ENCODE peak calls at places on chromosomes 11 and 22, in seven cellular contexts. O, A, Q, W, P, G and J are unnamed samples.

GRCh38 chr11:119478711-119479285 is 55.8 kb upstream of the THY1 start:
- DNase-seq in O (no peak), W (no peak), Q (peak), A (no peak), G (no peak), P (no peak), J (peak)

GRCh38 chr11:5362017-5362625 is 10.8 kb downstream of the OR51B6 start:
- DNase-seq in G (no peak), W (peak), Q (no peak), P (no peak), A (no peak), O (no peak), J (no peak)

GRCh38 chr22:49547751-49548239 is 279.9 kb downstream of the BRD1 start:
- DNase-seq in O (no peak), A (no peak), G (no peak), W (no peak), P (no peak), Q (peak), J (no peak)

GRCh38 chr11:125968363-125968762 is 22.5 kb downstream of the VSIG10L2 start:
- DNase-seq in P (no peak), G (no peak), A (no peak), W (no peak), O (no peak), Q (no peak), J (no peak)

GRCh38 chr11:2140411-2141400 is 1.5 kb upstream of the IGF2 start:
- DNase-seq in O (no peak), A (no peak), G (no peak), P (no peak), W (no peak), Q (no peak), J (no peak)

GRCh38 chr11:73265278-73265810 is 6.8 kb upstream of the P2RY6 start:
- DNase-seq in W (peak), G (no peak), O (no peak), P (no peak), A (no peak), Q (no peak), J (peak)

GRCh38 chr11:17392872-17393271 is 4.4 kb upstream of the KCNJ11 start:
- DNase-seq in W (no peak), O (no peak), G (no peak), Q (no peak), A (peak), P (no peak), J (no peak)

GRCh38 chr11:80173487-80174136 is 732.8 kb upstream of the TENM4 start:
- DNase-seq in Q (no peak), G (no peak), W (no peak), P (no peak), O (peak), A (no peak), J (no peak)

GRCh38 chr11:88174627-88175003 is 628 bp downstream of the RAB38 start:
- DNase-seq in Q (peak), A (no peak), O (peak), W (peak), P (peak), G (peak), J (peak)

GRCh38 chr11:37505406-37505805 is 907.4 kb upstream of the RAG2 start:
- DNase-seq in Q (no peak), G (no peak), A (no peak), W (peak), O (no peak), P (no peak), J (no peak)

GRCh38 chr22:49592780-49593501 is 234.7 kb downstream of the BRD1 start:
- DNase-seq in Q (peak), G (no peak), A (no peak), P (no peak), W (no peak), O (no peak), J (no peak)

GRCh38 chr22:22691055-22691454 is 46.6 kb downstream of the GGTLC2 start:
- DNase-seq in P (no peak), W (no peak), A (no peak), G (no peak), O (no peak), Q (no peak), J (no peak)

GRCh38 chr11:134586726-134587125 is 174.7 kb upstream of the B3GAT1 start:
- DNase-seq in O (no peak), W (no peak), Q (no peak), A (no peak), G (no peak), P (no peak), J (no peak)

GRCh38 chr22:41408665-41409064 is 26.9 kb downstream of the TEF start:
- DNase-seq in A (no peak), P (no peak), G (no peak), Q (no peak), O (peak), W (no peak), J (peak)

GRCh38 chr11:125173027-125173426 is 8.5 kb downstream of the PKNOX2 start:
- DNase-seq in Q (no peak), G (no peak), W (no peak), O (no peak), P (no peak), A (no peak), J (no peak)

GRCh38 chr11:111550258-111550657 is 9.7 kb downstream of the LAYN start:
- DNase-seq in P (no peak), A (no peak), G (no peak), Q (no peak), O (no peak), W (no peak), J (no peak)

GRCh38 chr11:47004595-47005033 is 68.1 kb downstream of the CSTPP1 start:
- DNase-seq in P (peak), W (peak), O (peak), A (peak), Q (peak), G (peak), J (peak)

GRCh38 chr11:13046626-13047570 is 37.8 kb downstream of the RASSF10 start:
- DNase-seq in W (no peak), A (no peak), O (no peak), Q (no peak), G (no peak), P (no peak), J (no peak)

GRCh38 chr11:66113132-66113856 is 43.2 kb downstream of the PACS1 start:
- DNase-seq in W (peak), Q (no peak), A (no peak), G (no peak), O (no peak), P (no peak), J (no peak)

GRCh38 chr22:27331526-27332281 is 469.9 kb downstream of the MN1 start:
- DNase-seq in O (peak), A (peak), Q (peak), W (no peak), G (no peak), P (peak), J (peak)

GRCh38 chr11:64186205-64187165 is 514 bp downstream of the STIP1 start:
- DNase-seq in P (no peak), A (no peak), G (no peak), O (no peak), Q (no peak), W (peak), J (no peak)

GRCh38 chr11:78158987-78159662 is 19.7 kb upstream of the ALG8 start:
- DNase-seq in G (no peak), Q (no peak), W (no peak), A (no peak), O (peak), P (no peak), J (no peak)

GRCh38 chr11:1127664-1128162 is 30.0 kb upstream of the MUC5AC start:
- DNase-seq in Q (peak), G (no peak), A (peak), O (no peak), P (no peak), W (no peak), J (no peak)

GRCh38 chr22:20130739-20131592 is 638 bp upstream of the ZDHHC8 start:
- DNase-seq in W (peak), G (peak), Q (peak), P (peak), A (peak), O (peak), J (peak)

GRCh38 chr11:67373916-67374570 is 645 bp upstream of the CLCF1 start:
- DNase-seq in Q (peak), O (peak), A (peak), W (peak), P (peak), G (peak), J (peak)

GRCh38 chr11:45817191-45817590 is 12.2 kb downstream of the SLC35C1 start:
- DNase-seq in Q (no peak), O (no peak), W (no peak), P (no peak), G (no peak), A (no peak), J (no peak)

GRCh38 chr11:26976389-26976788 is 17.5 kb upstream of the FIBIN start:
- DNase-seq in W (peak), O (no peak), P (no peak), Q (no peak), G (no peak), A (no peak), J (no peak)

GRCh38 chr11:77345621-77346020 is 44.1 kb upstream of the GDPD4 start:
- DNase-seq in O (no peak), Q (no peak), W (peak), G (no peak), A (no peak), P (no peak), J (no peak)

GRCh38 chr11:17777086-17777725 is 42.6 kb downstream of the KCNC1 start:
- DNase-seq in Q (peak), G (no peak), O (no peak), P (no peak), W (no peak), A (no peak), J (no peak)

GRCh38 chr11:122344281-122344680 is 228.3 kb upstream of the BLID start:
- DNase-seq in O (no peak), G (no peak), P (no peak), W (peak), A (peak), Q (no peak), J (no peak)

GRCh38 chr22:43053176-43053575 is 36.0 kb downstream of the TTLL1 start:
- DNase-seq in W (no peak), G (no peak), O (no peak), P (no peak), Q (no peak), A (peak), J (no peak)

GRCh38 chr22:22001664-22002525 is 19.3 kb upstream of the TOP3B start:
- DNase-seq in G (no peak), P (no peak), W (no peak), O (no peak), A (no peak), Q (no peak), J (no peak)

GRCh38 chr22:21043856-21044535 is 1.8 kb upstream of the LRRC74B start:
- DNase-seq in G (no peak), W (no peak), O (no peak), P (no peak), A (no peak), Q (no peak), J (no peak)

GRCh38 chr22:45859231-45860161 is 117.5 kb downstream of the WNT7B start:
- DNase-seq in G (no peak), A (no peak), P (no peak), W (peak), O (no peak), Q (peak), J (peak)

GRCh38 chr11:6925636-6926207 is 504 bp upstream of the ZNF215 start:
- DNase-seq in W (peak), G (no peak), A (no peak), O (no peak), P (no peak), Q (no peak), J (no peak)

GRCh38 chr22:48096846-48097665 is 1334.6 kb downstream of the TBC1D22A start:
- DNase-seq in O (no peak), P (no peak), A (no peak), W (no peak), Q (peak), G (peak), J (no peak)

GRCh38 chr11:12653729-12654128 is 20.5 kb upstream of the TEAD1 start:
- DNase-seq in W (no peak), A (no peak), P (no peak), G (no peak), Q (no peak), O (no peak), J (no peak)

GRCh38 chr11:84097186-84097585 is 811.0 kb upstream of the CCDC90B start:
- DNase-seq in W (peak), P (no peak), A (no peak), O (no peak), Q (no peak), G (no peak), J (no peak)

GRCh38 chr22:33919591-33920501 is at the start of gene LARGE1:
- DNase-seq in G (peak), W (peak), Q (peak), A (peak), O (peak), P (peak), J (peak)

GRCh38 chr22:37225481-37225880 is 13.2 kb upstream of the SSTR3 start:
- DNase-seq in O (no peak), Q (no peak), P (no peak), A (no peak), W (peak), G (no peak), J (no peak)
- TF ChIP-seq CTCF in O (no peak), Q (no peak), P (no peak), A (peak), W (no peak), G (no peak), J (no peak)

GRCh38 chr11:129814244-129814992 is 1.2 kb upstream of the TMEM45B start:
- DNase-seq in A (peak), O (no peak), G (no peak), W (no peak), Q (no peak), P (no peak), J (no peak)
- H3K4me3 ChIP-seq in A (no peak), O (no peak), G (no peak), W (no peak), Q (no peak), P (no peak), J (no peak)

GRCh38 chr22:44384981-44385610 is 72.3 kb upstream of the SHISAL1 start:
- DNase-seq in Q (no peak), A (no peak), G (no peak), P (no peak), W (no peak), O (no peak), J (no peak)
- H3K27ac ChIP-seq in Q (no peak), A (no peak), G (no peak), P (no peak), W (no peak), O (no peak), J (no peak)

GRCh38 chr11:82869657-82870056 is 30.6 kb downstream of the PRCP start:
- DNase-seq in W (no peak), A (no peak), P (no peak), Q (no peak), O (no peak), G (no peak), J (no peak)

GRCh38 chr11:82873919-82874333 is 26.3 kb downstream of the PRCP start:
- DNase-seq in W (no peak), O (no peak), Q (no peak), A (no peak), P (no peak), G (no peak), J (no peak)

GRCh38 chr11:82871646-82872045 is 28.6 kb downstream of the PRCP start:
- DNase-seq in P (no peak), O (no peak), G (no peak), W (no peak), Q (no peak), A (no peak), J (no peak)

GRCh38 chr11:82872377-82873150 is 27.7 kb downstream of the PRCP start:
- DNase-seq in A (no peak), W (no peak), P (no peak), O (no peak), Q (no peak), G (no peak), J (no peak)

DNA sequence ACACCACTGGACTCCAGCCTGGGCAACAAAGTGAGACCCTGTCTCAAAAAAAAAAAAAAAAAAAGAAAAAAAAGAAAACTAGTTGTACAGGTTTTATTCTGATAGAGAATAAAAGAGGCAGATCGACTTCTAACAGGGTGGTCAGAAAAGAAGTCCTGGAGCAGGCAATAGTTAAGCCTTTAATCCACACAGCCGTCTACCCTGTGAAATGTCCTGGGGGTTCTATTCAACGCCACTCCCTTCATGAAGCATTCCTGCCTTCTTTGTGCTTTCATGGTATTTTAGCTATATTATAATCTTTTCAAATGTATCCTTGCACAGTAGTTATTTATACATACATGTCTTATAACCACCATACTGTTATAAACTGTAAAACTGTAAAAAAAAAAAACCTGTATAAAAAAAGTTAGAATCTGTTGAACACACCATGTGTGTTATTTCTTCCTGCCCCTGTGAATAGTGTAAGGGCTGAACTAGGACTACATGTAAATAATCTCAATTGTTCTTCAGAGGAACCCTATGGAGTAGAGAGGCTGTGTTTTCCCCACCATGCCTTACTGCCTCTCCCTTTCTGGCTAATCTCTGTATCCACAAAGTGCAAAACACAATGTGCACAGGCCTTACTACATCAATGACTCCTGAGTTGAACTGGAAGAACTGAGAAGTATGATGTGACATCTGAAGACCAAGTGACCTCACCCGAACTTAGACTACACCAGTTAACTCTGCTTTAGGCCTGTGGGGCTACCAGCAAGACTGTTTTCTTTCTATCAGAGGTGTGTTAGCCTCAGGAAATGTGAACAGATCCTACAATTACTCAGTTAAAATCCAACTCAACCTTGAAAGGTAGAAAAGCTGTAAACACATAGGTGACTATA is 25.3 kb downstream of the PRCP start:
- DNase-seq in G (no peak), W (no peak), A (no peak), P (no peak), Q (no peak), O (no peak), J (no peak)
- TF ChIP-seq CTCF in G (no peak), W (no peak), A (no peak), P (no peak), Q (no peak), O (no peak), J (no peak)

GRCh38 chr11:19433367-19433766 is 192.6 kb upstream of the E2F8 start:
- DNase-seq in Q (no peak), O (no peak), A (no peak), W (no peak), P (no peak), G (no peak), J (no peak)
- H3K4me3 ChIP-seq in Q (no peak), O (no peak), A (no peak), W (no peak), P (no peak), G (no peak), J (no peak)

GRCh38 chr11:58771458-58771855 is 39.7 kb upstream of the GLYAT start:
- DNase-seq in Q (no peak), W (no peak), O (no peak), P (no peak), A (no peak), G (no peak), J (no peak)
- H3K27ac ChIP-seq in Q (no peak), W (no peak), O (no peak), P (no peak), A (no peak), G (no peak), J (no peak)

DNA sequence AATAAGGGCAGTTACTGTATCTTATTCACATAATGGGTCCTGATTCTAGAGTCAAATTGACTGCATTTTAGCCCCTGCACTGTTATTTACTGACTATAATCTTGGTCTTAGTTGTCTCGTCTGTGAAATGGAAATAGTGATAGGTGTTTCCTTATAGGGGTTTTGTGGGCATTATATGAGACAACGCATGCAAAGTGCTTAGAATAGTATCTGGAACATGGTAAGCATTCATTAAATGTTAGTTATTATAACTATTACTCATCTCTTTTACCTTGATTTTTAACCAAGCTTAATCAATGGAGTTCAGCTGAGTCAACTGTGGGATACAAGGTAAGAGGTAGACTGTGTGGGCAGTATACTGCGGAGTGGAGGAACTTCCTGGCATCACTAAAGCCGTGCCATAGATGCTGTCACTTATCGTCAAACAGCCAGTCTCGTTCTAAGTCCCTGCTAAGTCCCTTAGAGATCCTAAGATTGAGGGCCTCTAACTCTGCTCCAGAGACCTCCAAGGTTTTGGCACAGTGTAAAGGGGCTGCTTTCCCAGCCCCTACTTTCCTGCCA is 2.6 kb upstream of the ZC3H12C start:
- DNase-seq in G (no peak), P (no peak), Q (no peak), A (no peak), W (no peak), O (no peak), J (no peak)
- TF ChIP-seq CTCF in G (no peak), P (no peak), Q (no peak), A (no peak), W (no peak), O (no peak), J (no peak)

DNA sequence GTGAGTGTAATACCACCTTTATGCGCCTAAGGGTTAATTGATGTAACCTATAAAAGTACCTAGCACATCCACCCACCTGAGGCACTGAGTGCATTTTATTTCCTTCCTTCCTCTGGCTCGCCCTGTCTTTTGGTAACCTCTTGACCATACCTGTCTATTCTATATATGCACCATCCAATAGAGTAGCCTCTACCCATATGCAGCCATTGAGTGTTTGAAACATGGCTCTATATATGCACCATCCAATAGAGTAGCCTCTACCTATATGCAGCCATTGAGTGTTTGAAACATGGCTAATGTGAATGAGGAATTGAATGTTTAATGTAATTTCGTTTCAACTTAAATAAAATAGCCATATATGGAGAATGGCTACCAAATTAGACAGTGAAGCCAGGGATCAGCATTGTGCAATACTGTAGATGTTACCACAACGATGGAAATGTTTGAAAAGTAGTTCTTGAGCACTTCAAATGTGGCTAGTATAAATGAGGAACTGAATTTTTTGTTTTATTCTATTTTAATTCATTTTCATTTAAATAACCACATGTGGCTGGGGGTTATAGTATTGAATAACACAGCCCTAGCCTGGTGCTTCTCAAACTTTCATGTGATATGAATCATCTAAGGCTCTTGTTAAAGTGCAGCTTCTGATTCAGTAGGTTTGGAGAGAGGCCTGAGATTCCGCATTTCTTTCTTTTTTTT is 33.8 kb downstream of the SLC35F2 start:
- DNase-seq in P (no peak), W (peak), Q (no peak), G (no peak), A (no peak), O (no peak), J (no peak)
- H3K4me3 ChIP-seq in P (no peak), W (no peak), Q (no peak), G (no peak), A (no peak), O (no peak), J (no peak)

GRCh38 chr11:11600288-11600687 is 21.5 kb downstream of the GALNT18 start:
- DNase-seq in O (no peak), Q (no peak), P (no peak), A (no peak), W (no peak), G (no peak), J (no peak)
- H3K27ac ChIP-seq in O (no peak), Q (no peak), P (no peak), A (no peak), W (no peak), G (no peak), J (no peak)

GRCh38 chr22:39872548-39872947 is 21.0 kb downstream of the ENTHD1 start:
- DNase-seq in A (no peak), P (no peak), O (no peak), W (no peak), Q (no peak), G (no peak), J (no peak)
- TF ChIP-seq CTCF in A (no peak), P (no peak), O (no peak), W (no peak), Q (no peak), G (no peak), J (no peak)